ENCODE peak calls at places on chromosomes 5 and 9, in seven cellular contexts. I, F, M, D, X, V and R are unnamed samples.
A peak's percentile ranks its signal among the peaks of the same experiment; 100 is the strongest.

GRCh38 chr5:9774472-9775079 is 144.4 kb upstream of the TAS2R1 start:
- DNase-seq in I (no peak), F (peak; percentile 73), M (no peak), D (peak; percentile 89), X (no peak), V (peak; percentile 79), R (no peak)

GRCh38 chr9:127438394-127438793 is 12.8 kb downstream of the RPL12 start:
- DNase-seq in I (no peak), F (no peak), M (no peak), D (no peak), X (no peak), V (no peak), R (no peak)

GRCh38 chr9:93577045-93577939 is 908 bp downstream of the PHF2 start:
- DNase-seq in I (no peak), F (no peak), M (no peak), D (peak; percentile 33), X (no peak), V (peak; percentile 60), R (peak; percentile 46)

GRCh38 chr5:115575167-115576070 is 26.9 kb downstream of the TICAM2 start:
- DNase-seq in I (no peak), F (peak; percentile 53), M (no peak), D (no peak), X (no peak), V (peak; percentile 71), R (no peak)

GRCh38 chr9:34253460-34253837 is 74.6 kb downstream of the UBAP1 start:
- DNase-seq in I (no peak), F (peak; percentile 16), M (no peak), D (no peak), X (no peak), V (peak; percentile 81), R (no peak)

GRCh38 chr5:180495991-180496741 is 2.0 kb downstream of the CNOT6 start:
- DNase-seq in I (no peak), F (no peak), M (no peak), D (no peak), X (no peak), V (no peak), R (no peak)

GRCh38 chr5:107979900-107980299 is 309.2 kb upstream of the EFNA5 start:
- DNase-seq in I (no peak), F (no peak), M (no peak), D (no peak), X (no peak), V (no peak), R (no peak)

GRCh38 chr9:133889498-133890301 is 102.4 kb downstream of the VAV2 start:
- DNase-seq in I (no peak), F (peak; percentile 71), M (no peak), D (no peak), X (no peak), V (peak; percentile 49), R (no peak)

GRCh38 chr9:129624168-129624759 is 1.7 kb upstream of the NTMT1 start:
- DNase-seq in I (peak; percentile 52), F (peak; percentile 15), M (no peak), D (peak; percentile 84), X (peak; percentile 79), V (peak; percentile 74), R (peak; percentile 69)